ENCODE peak calls at places on chromosomes 5 and 9, in eight cellular contexts. Y, P, L, N, T, Z, V and I are unnamed samples.

GRCh38 chr9:130906727-130907416 is 10.3 kb upstream of the QRFP start:
- DNase-seq in Y (no peak), P (no peak), L (no peak), N (no peak), T (no peak), Z (no peak), V (no peak), I (no peak)

GRCh38 chr9:137918331-137919094 is 40.9 kb downstream of the CACNA1B start:
- DNase-seq in Y (no peak), P (no peak), L (no peak), N (no peak), T (no peak), Z (peak), V (no peak), I (no peak)

GRCh38 chr5:68277427-68277826 is 61.9 kb downstream of the PIK3R1 start:
- DNase-seq in Y (no peak), P (no peak), L (no peak), N (no peak), T (no peak), Z (no peak), V (no peak), I (no peak)

GRCh38 chr5:167057665-167058064 is 1233.8 kb upstream of the WWC1 start:
- DNase-seq in Y (no peak), P (no peak), L (no peak), N (no peak), T (no peak), Z (no peak), V (no peak), I (no peak)

GRCh38 chr9:131320031-131320685 is 30.6 kb downstream of the PLPP7 start:
- DNase-seq in Y (no peak), P (peak), L (no peak), N (no peak), T (no peak), Z (no peak), V (no peak), I (no peak)

GRCh38 chr9:134525841-134526797 is 115.5 kb upstream of the COL5A1 start:
- DNase-seq in Y (no peak), P (peak), L (no peak), N (no peak), T (no peak), Z (no peak), V (no peak), I (no peak)

GRCh38 chr5:33834334-33834733 is 57.5 kb downstream of the ADAMTS12 start:
- DNase-seq in Y (no peak), P (no peak), L (no peak), N (no peak), T (no peak), Z (no peak), V (no peak), I (no peak)

GRCh38 chr5:139651863-139652787 is 4.0 kb downstream of the CXXC5 start:
- DNase-seq in Y (peak), P (peak), L (no peak), N (peak), T (no peak), Z (peak), V (peak), I (no peak)

GRCh38 chr5:73716284-73716808 is 90.3 kb downstream of the ARHGEF28 start:
- DNase-seq in Y (no peak), P (no peak), L (no peak), N (no peak), T (no peak), Z (no peak), V (no peak), I (no peak)

GRCh38 chr9:134891016-134891589 is 10.5 kb downstream of the FCN2 start:
- DNase-seq in Y (no peak), P (no peak), L (no peak), N (no peak), T (no peak), Z (no peak), V (no peak), I (no peak)

GRCh38 chr5:164370841-164371240 is 865.4 kb downstream of the MAT2B start:
- DNase-seq in Y (no peak), P (no peak), L (no peak), N (no peak), T (no peak), Z (no peak), V (no peak), I (no peak)

GRCh38 chr9:124079176-124079925 is 67.8 kb downstream of the LHX2 start:
- DNase-seq in Y (no peak), P (no peak), L (no peak), N (peak), T (no peak), Z (no peak), V (no peak), I (no peak)

GRCh38 chr5:95759005-95759404 is 27.9 kb downstream of the RHOBTB3 start:
- DNase-seq in Y (no peak), P (no peak), L (no peak), N (no peak), T (no peak), Z (no peak), V (no peak), I (no peak)

GRCh38 chr5:108515706-108516105 is 133.8 kb upstream of the FBXL17 start:
- DNase-seq in Y (no peak), P (no peak), L (no peak), N (no peak), T (no peak), Z (no peak), V (no peak), I (no peak)

GRCh38 chr5:154364845-154365244 is 81.0 kb upstream of the SAP30L start:
- DNase-seq in Y (no peak), P (no peak), L (no peak), N (no peak), T (no peak), Z (no peak), V (no peak), I (no peak)

GRCh38 chr9:93267681-93268505 is 84.0 kb downstream of the WNK2 start:
- DNase-seq in Y (no peak), P (no peak), L (no peak), N (no peak), T (no peak), Z (peak), V (peak), I (no peak)

GRCh38 chr5:34591723-34592122 is 64.4 kb upstream of the RAI14 start:
- DNase-seq in Y (no peak), P (no peak), L (no peak), N (no peak), T (no peak), Z (no peak), V (no peak), I (no peak)

GRCh38 chr9:36798350-36799065 is 225.8 kb downstream of the MELK start:
- DNase-seq in Y (no peak), P (no peak), L (no peak), N (no peak), T (no peak), Z (no peak), V (no peak), I (no peak)

GRCh38 chr9:123316053-123316718 is 39.8 kb upstream of the CRB2 start:
- DNase-seq in Y (no peak), P (no peak), L (no peak), N (no peak), T (no peak), Z (no peak), V (no peak), I (no peak)

GRCh38 chr9:91486699-91487497 is 63.3 kb upstream of the NFIL3 start:
- DNase-seq in Y (no peak), P (no peak), L (no peak), N (no peak), T (no peak), Z (no peak), V (no peak), I (no peak)

GRCh38 chr5:158406884-158407790 is 548.2 kb upstream of the CLINT1 start:
- DNase-seq in Y (no peak), P (no peak), L (no peak), N (peak), T (no peak), Z (no peak), V (no peak), I (no peak)

GRCh38 chr5:79200573-79201183 is 35.3 kb upstream of the JMY start:
- DNase-seq in Y (no peak), P (no peak), L (no peak), N (no peak), T (no peak), Z (peak), V (no peak), I (no peak)

GRCh38 chr9:115127191-115127817 is 9.3 kb upstream of the TNC start:
- DNase-seq in Y (no peak), P (no peak), L (no peak), N (no peak), T (no peak), Z (no peak), V (no peak), I (no peak)

GRCh38 chr9:116998305-116998704 is 311.2 kb downstream of the TRIM32 start:
- DNase-seq in Y (no peak), P (no peak), L (peak), N (no peak), T (no peak), Z (peak), V (no peak), I (no peak)

GRCh38 chr5:54589786-54590185 is 72.2 kb downstream of the SNX18 start:
- DNase-seq in Y (no peak), P (no peak), L (no peak), N (no peak), T (no peak), Z (no peak), V (no peak), I (no peak)

GRCh38 chr9:121641228-121641611 is 10.2 kb upstream of the DAB2IP start:
- DNase-seq in Y (no peak), P (no peak), L (no peak), N (no peak), T (no peak), Z (no peak), V (no peak), I (no peak)

GRCh38 chr5:80275347-80275746 is 19.5 kb upstream of the SERINC5 start:
- DNase-seq in Y (no peak), P (no peak), L (no peak), N (peak), T (no peak), Z (no peak), V (no peak), I (no peak)

GRCh38 chr9:131562032-131562959 is 17.0 kb downstream of the PRRT1B start:
- DNase-seq in Y (no peak), P (no peak), L (no peak), N (no peak), T (no peak), Z (no peak), V (no peak), I (no peak)

GRCh38 chr9:131677445-131678180 is 62.3 kb downstream of the RAPGEF1 start:
- DNase-seq in Y (peak), P (no peak), L (no peak), N (peak), T (no peak), Z (peak), V (no peak), I (no peak)

GRCh38 chr9:131125288-131126058 is at the start of gene NUP214:
- DNase-seq in Y (peak), P (peak), L (peak), N (peak), T (peak), Z (peak), V (peak), I (peak)

GRCh38 chr9:133658442-133659431 is 22.6 kb downstream of the DBH start:
- DNase-seq in Y (peak), P (peak), L (no peak), N (no peak), T (no peak), Z (no peak), V (no peak), I (no peak)

GRCh38 chr5:78574731-78575161 is 73.8 kb downstream of the LHFPL2 start:
- DNase-seq in Y (no peak), P (no peak), L (no peak), N (no peak), T (no peak), Z (peak), V (no peak), I (no peak)

GRCh38 chr9:97923529-97924108 is 1.3 kb upstream of the TRMO start:
- DNase-seq in Y (peak), P (peak), L (peak), N (peak), T (peak), Z (peak), V (peak), I (no peak)

GRCh38 chr9:36961051-36961450 is 73.0 kb downstream of the PAX5 start:
- DNase-seq in Y (no peak), P (no peak), L (no peak), N (no peak), T (no peak), Z (no peak), V (no peak), I (no peak)

GRCh38 chr5:8831251-8831650 is 714.6 kb downstream of the SEMA5A start:
- DNase-seq in Y (no peak), P (no peak), L (no peak), N (no peak), T (no peak), Z (no peak), V (no peak), I (no peak)

GRCh38 chr9:123399803-123400378 is 43.9 kb downstream of the CRB2 start:
- DNase-seq in Y (peak), P (no peak), L (no peak), N (peak), T (no peak), Z (peak), V (no peak), I (no peak)

DNA sequence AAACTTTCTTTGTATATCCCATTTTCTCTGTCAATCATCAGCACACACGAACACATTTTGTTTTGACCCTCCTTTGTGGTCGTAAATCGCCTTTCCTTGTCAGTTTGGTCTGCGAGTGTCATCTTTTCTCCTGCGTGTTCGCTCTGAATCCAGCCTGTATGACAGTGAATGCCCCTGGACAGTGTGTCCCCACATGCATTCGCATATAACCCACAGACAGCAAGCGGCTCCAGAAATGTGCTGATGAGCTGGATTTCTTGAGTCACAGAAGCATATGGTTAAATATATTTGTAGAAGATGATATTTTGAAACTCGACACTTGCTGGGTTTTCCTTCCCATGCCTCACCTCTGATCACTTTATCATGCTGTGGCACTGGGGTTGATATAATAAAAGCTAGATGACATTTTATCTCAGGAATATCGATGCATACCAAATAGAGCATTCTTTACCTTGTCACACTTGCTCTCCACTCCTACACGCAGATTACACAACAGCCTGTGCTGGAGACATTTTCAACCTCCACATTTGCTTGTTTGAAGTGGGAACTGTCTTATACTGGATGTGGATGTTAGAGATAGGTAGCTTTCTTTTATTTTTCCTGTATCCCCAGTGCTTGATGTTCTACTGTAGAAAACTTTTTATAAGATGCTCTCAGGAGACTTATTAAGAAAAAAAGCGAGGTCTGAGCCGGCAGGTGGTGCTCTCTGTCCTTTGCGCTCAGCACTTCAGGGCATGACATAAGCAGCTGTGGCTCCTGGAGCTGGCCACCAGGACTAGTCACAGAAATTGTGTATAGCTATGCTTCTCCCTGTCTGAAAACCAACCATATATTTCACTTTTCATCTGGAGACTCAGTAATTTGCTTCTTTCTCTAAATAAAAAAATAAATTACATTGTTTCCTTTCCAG is 215.1 kb downstream of the SH3GL2 start:
- DNase-seq in Y (peak), P (no peak), L (no peak), N (no peak), T (no peak), Z (no peak), V (no peak), I (no peak)
- TF ChIP-seq CTCF in Y (no peak), P (no peak), L (peak), N (peak), T (no peak), Z (no peak), V (no peak), I (peak)

DNA sequence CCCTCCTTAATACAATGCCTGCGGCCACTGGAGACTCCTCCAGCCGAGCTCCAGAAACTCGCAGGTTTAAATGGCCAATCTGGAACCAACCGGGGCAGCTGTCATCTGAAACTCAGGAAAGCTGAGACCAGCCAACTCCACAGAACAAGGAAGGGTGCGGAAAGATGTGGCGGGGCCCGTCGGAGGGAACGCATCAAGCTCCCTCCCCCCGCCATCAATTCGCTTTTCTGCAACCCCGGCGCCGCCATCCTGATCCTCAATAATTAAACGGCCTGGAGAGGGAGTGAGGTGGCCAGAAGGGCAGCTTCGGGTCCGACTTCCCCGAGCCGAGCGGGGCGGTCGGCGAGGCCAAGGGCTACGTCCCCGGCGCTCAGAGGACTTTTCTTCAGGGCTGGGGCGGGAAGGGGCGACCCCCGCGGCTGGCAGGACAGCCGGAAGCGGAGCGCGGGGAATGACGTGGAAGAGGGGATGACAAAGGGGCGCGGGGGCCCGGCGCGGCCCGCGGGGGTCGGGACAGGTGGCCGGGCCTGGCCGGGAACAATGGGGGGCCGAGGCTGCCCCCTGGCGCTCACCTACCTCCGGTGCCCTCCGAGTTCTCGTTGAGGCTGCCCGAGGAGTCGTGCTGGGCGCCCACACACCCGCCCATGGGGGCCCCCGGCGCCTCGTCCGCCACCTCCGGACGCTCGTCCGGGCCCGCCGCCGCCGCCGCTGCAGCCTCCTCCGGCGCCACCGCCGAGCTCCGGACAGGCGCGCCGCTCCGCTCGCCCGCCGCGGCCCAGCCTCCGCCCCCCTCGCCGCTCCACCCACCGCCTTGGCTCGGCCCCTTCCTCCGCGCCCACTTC is at the start of gene UBTD2:
- DNase-seq in Y (peak), P (peak), L (peak), N (peak), T (no peak), Z (peak), V (peak), I (peak)
- TF ChIP-seq CTCF in Y (peak), P (peak), L (peak), N (peak), T (peak), Z (peak), V (peak), I (peak)

GRCh38 chr5:21817668-21818419 is 1035.3 kb downstream of the CDH12 start:
- DNase-seq in Y (no peak), P (no peak), L (no peak), N (peak), T (no peak), Z (no peak), V (no peak), I (no peak)
- TF ChIP-seq CTCF in Y (peak), P (peak), L (peak), N (no peak), T (no peak), Z (no peak), V (no peak), I (peak)

DNA sequence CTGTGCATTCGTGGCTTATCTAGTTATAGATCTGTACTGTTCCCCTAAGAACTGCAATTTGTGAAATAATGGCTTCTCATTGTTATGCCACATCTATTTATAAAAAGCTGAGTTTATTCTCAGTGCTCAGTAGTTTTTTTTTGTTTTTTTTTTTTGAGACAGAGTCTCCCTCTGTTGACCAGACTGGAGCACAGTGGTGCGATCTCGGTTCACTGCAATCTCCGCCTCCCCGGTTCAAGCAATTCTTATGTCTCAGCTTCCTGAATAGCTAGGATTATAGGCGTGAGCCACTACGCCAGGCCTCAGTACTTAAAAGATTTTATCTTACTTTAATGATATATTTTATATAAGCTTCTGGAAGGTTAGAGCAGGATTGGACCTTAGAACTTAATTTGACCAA is 19.0 kb downstream of the SEC61B start:
- DNase-seq in Y (no peak), P (no peak), L (no peak), N (peak), T (no peak), Z (no peak), V (no peak), I (no peak)
- TF ChIP-seq CTCF in Y (no peak), P (no peak), L (no peak), N (no peak), T (no peak), Z (no peak), V (no peak), I (no peak)

GRCh38 chr5:146048994-146049703 is 56.2 kb downstream of the PLAC8L1 start:
- DNase-seq in Y (peak), P (peak), L (peak), N (peak), T (no peak), Z (peak), V (peak), I (peak)
- TF ChIP-seq CTCF in Y (peak), P (peak), L (peak), N (peak), T (peak), Z (peak), V (peak), I (peak)

GRCh38 chr5:74865799-74866652 is at the start of gene FAM169A:
- DNase-seq in Y (peak), P (no peak), L (peak), N (no peak), T (no peak), Z (peak), V (no peak), I (no peak)
- TF ChIP-seq CTCF in Y (no peak), P (no peak), L (peak), N (no peak), T (no peak), Z (peak), V (no peak), I (no peak)

GRCh38 chr5:110040178-110040577 is 350.5 kb downstream of the MAN2A1 start:
- DNase-seq in Y (no peak), P (no peak), L (no peak), N (no peak), T (no peak), Z (no peak), V (no peak), I (no peak)
- TF ChIP-seq CTCF in Y (no peak), P (no peak), L (no peak), N (no peak), T (no peak), Z (no peak), V (no peak), I (no peak)

GRCh38 chr9:8835291-8835690 is 1035.7 kb upstream of the DMAC1 start:
- DNase-seq in Y (no peak), P (no peak), L (no peak), N (no peak), T (no peak), Z (no peak), V (no peak), I (no peak)
- TF ChIP-seq CTCF in Y (no peak), P (no peak), L (no peak), N (no peak), T (no peak), Z (no peak), V (no peak), I (no peak)